ENCODE peak calls at places on chromosomes 4 and X, in six cellular contexts. W, S, F, R, Z and C are unnamed samples.

GRCh38 chrX:154600962-154601374 is 16.0 kb downstream of the CTAG1A start:
- DNase-seq in W (no peak), S (no peak), F (peak), R (no peak), Z (peak), C (no peak)

GRCh38 chr4:74874785-74875367 is 58.0 kb upstream of the PARM1 start:
- DNase-seq in W (peak), S (peak), F (peak), R (peak), Z (peak), C (peak)

GRCh38 chr4:110020139-110020538 is 107.5 kb downstream of the EGF start:
- DNase-seq in W (no peak), S (no peak), F (peak), R (no peak), Z (no peak), C (peak)

GRCh38 chr4:106763044-106763443 is 273.1 kb downstream of the DKK2 start:
- DNase-seq in W (no peak), S (no peak), F (peak), R (no peak), Z (peak), C (no peak)

GRCh38 chr4:162804323-162804924 is 362.3 kb downstream of the NAF1 start:
- DNase-seq in W (no peak), S (no peak), F (no peak), R (no peak), Z (no peak), C (no peak)

GRCh38 chr4:59307609-59308008 is 1892.5 kb upstream of the ADGRL3 start:
- DNase-seq in W (no peak), S (no peak), F (no peak), R (no peak), Z (no peak), C (no peak)

GRCh38 chr4:94722748-94723147 is 35.0 kb upstream of the BMPR1B start:
- DNase-seq in W (no peak), S (no peak), F (no peak), R (no peak), Z (no peak), C (no peak)

GRCh38 chr4:176638992-176639391 is 153.7 kb downstream of the VEGFC start:
- DNase-seq in W (no peak), S (no peak), F (no peak), R (no peak), Z (peak), C (peak)

GRCh38 chr4:105171912-105172311 is 25.2 kb downstream of the TET2 start:
- DNase-seq in W (no peak), S (no peak), F (no peak), R (no peak), Z (no peak), C (no peak)

GRCh38 chr4:82493721-82494425 is 63.5 kb downstream of the ENOPH1 start:
- DNase-seq in W (no peak), S (no peak), F (peak), R (no peak), Z (peak), C (peak)

GRCh38 chr4:127304356-127304755 is 328.4 kb upstream of the INTU start:
- DNase-seq in W (no peak), S (no peak), F (peak), R (no peak), Z (peak), C (no peak)

GRCh38 chrX:920234-920799 is 289.7 kb downstream of the SHOX start:
- DNase-seq in W (no peak), S (no peak), F (no peak), R (no peak), Z (peak), C (peak)

GRCh38 chr4:7519638-7520373 is 85.1 kb upstream of the PSAPL1 start:
- DNase-seq in W (peak), S (no peak), F (no peak), R (no peak), Z (no peak), C (no peak)

GRCh38 chr4:82044141-82044993 is 329.4 kb downstream of the HNRNPD start:
- DNase-seq in W (peak), S (peak), F (peak), R (no peak), Z (peak), C (peak)